ENCODE peak calls at places on chromosomes 2 and 18, in ten cellular contexts. I is keratinocyte, G is astrocyte of the spinal cord, E is GM10248, T is choroid plexus epithelial cell, V is pancreas, F is prostate gland, S is psoas muscle, A is AG10803, D is IMR-90. Z is an unnamed sample.

GRCh38 chr2:179081954-179082353 is 32.0 kb upstream of the CCDC141 start:
- DNase-seq in F (no peak), I (no peak), E (no peak), D (no peak), G (no peak), S (no peak), V (no peak), A (no peak), T (no peak), Z (no peak)

GRCh38 chr2:64330691-64331429 is 123.1 kb upstream of the LGALSL start:
- DNase-seq in F (peak; percentile 64), V (peak; percentile 71), E (peak; percentile 52), A (peak; percentile 83), S (peak; percentile 71), D (peak; percentile 88), G (peak; percentile 88), I (peak; percentile 59), T (peak; percentile 95), Z (peak; percentile 83)

GRCh38 chr2:239528146-239528545 is 127.3 kb upstream of the HDAC4 start:
- DNase-seq in A (no peak), T (no peak), S (no peak), G (no peak), F (no peak), D (no peak), E (no peak), I (no peak), V (no peak), Z (no peak)

GRCh38 chr2:182548031-182548950 is 121.5 kb upstream of the PDE1A start:
- DNase-seq in S (no peak), D (peak; percentile 23), V (no peak), E (no peak), T (peak; percentile 66), G (peak; percentile 12), F (no peak), A (peak; percentile 30), I (no peak), Z (no peak)

GRCh38 chr2:16328521-16329190 is 337.0 kb downstream of the CYRIA start:
- DNase-seq in S (no peak), D (no peak), I (no peak), F (no peak), E (no peak), V (no peak), G (no peak), A (no peak), T (no peak), Z (no peak)

GRCh38 chr18:22032392-22032961 is 136.9 kb upstream of the GATA6 start:
- DNase-seq in S (no peak), V (no peak), A (peak; percentile 87), D (peak; percentile 92), T (peak; percentile 73), F (no peak), E (no peak), I (peak; percentile 91), G (peak; percentile 93), Z (no peak)

GRCh38 chr18:14912967-14913366 is 165.0 kb downstream of the ANKRD30B start:
- DNase-seq in I (no peak), G (no peak), E (no peak), V (no peak), F (no peak), T (no peak), A (peak; percentile 5), D (no peak), S (no peak), Z (no peak)

GRCh38 chr2:170411660-170412059 is 233.7 kb downstream of the MYO3B start:
- DNase-seq in G (no peak), E (no peak), A (no peak), D (no peak), V (no peak), S (no peak), I (no peak), T (no peak), F (no peak), Z (no peak)

GRCh38 chr2:224104668-224105386 is 65.7 kb upstream of the SERPINE2 start:
- DNase-seq in I (no peak), A (peak; percentile 31), D (peak; percentile 28), V (no peak), F (no peak), G (no peak), T (no peak), E (no peak), S (no peak), Z (no peak)

GRCh38 chr18:59699750-59700534 is 2.7 kb upstream of the CCBE1 start:
- DNase-seq in V (no peak), F (no peak), A (no peak), D (no peak), E (no peak), S (no peak), G (no peak), I (peak; percentile 72), T (no peak), Z (no peak)

GRCh38 chr18:23994361-23994902 is 20.1 kb upstream of the TTC39C start:
- DNase-seq in A (peak; percentile 83), D (peak; percentile 96), I (peak; percentile 68), V (peak; percentile 26), G (peak; percentile 91), T (peak; percentile 82), F (peak; percentile 36), E (no peak), S (no peak), Z (no peak)

GRCh38 chr2:101474752-101475384 is at the start of gene RFX8:
- DNase-seq in S (peak; percentile 20), F (no peak), A (peak; percentile 97), E (peak; percentile 27), G (peak; percentile 91), T (peak; percentile 84), V (no peak), D (peak; percentile 95), I (no peak), Z (no peak)

GRCh38 chr2:197969391-197969893 is 165.0 kb downstream of the PLCL1 start:
- DNase-seq in I (no peak), S (no peak), V (no peak), A (peak; percentile 68), F (no peak), T (peak; percentile 28), D (peak; percentile 65), E (no peak), G (peak; percentile 62), Z (no peak)

GRCh38 chr2:9950521-9951271 is 797 bp upstream of the GRHL1 start:
- DNase-seq in E (peak; percentile 73), G (no peak), T (peak; percentile 11), F (no peak), I (no peak), A (no peak), S (peak; percentile 33), V (peak; percentile 45), D (no peak), Z (peak; percentile 78)

GRCh38 chr18:39620551-39621168 is 2055.1 kb upstream of the CELF4 start:
- DNase-seq in G (no peak), S (no peak), F (no peak), D (no peak), V (no peak), A (no peak), I (no peak), T (peak; percentile 20), E (no peak), Z (no peak)

GRCh38 chr18:39622431-39622830 is 2056.8 kb upstream of the CELF4 start:
- DNase-seq in V (no peak), T (peak; percentile 52), F (no peak), D (no peak), A (no peak), S (no peak), I (no peak), G (no peak), E (no peak), Z (no peak)

DNA sequence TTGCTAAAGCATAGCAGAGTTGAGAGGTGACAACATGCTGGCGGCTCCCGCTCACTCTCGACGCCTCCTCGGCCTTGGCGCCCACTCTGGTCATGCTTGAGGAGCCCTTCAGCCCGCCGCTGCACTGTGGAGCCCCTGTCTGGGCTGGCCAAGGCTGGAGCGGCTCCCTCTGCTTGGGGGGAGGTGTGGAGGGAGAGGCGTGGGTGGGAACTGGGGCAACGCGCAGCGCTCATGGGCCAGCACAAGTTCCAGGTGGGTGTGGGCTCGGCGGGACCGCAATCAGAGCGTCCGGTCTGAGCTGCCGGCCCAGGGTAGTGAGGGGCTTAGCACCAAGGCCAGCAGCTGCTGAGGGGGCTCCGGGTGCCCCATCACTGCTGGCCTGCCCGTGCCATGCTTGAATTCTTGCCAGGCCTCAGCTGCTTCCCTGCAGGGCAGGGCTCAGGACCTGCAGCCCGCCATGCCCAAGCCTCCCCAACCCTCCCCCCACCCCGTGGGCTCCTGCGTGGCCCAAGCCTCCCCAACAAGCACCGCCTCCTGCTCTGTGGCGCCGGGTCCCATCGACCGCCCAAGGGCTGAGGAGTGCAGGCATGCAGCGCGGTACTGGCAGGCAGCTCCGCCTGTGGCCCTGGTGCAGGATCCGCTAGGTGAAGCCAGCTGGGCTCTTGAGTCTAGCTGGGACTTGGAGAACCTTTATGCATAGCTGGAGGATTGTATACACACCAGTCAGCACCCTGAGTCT is 2052.8 kb upstream of the CELF4 start:
- DNase-seq in A (no peak), F (no peak), V (no peak), G (no peak), I (no peak), S (no peak), E (no peak), T (no peak), D (no peak), Z (no peak)
- TF ChIP-seq CTCF in A (no peak), F (no peak), V (no peak), G (no peak), I (no peak), S (no peak), E (no peak), T (no peak), D (no peak), Z (no peak)

GRCh38 chr18:67402543-67402942 is 114.0 kb downstream of the DSEL start:
- DNase-seq in G (peak; percentile 82), E (no peak), T (peak; percentile 79), A (peak; percentile 64), F (no peak), S (no peak), V (no peak), D (peak; percentile 88), I (no peak), Z (no peak)
- TF ChIP-seq CTCF in G (no peak), E (no peak), T (no peak), A (no peak), F (no peak), S (no peak), V (no peak), D (no peak), I (no peak), Z (no peak)

GRCh38 chr2:118209727-118210126 is 121.5 kb downstream of the INSIG2 start:
- DNase-seq in S (no peak), I (no peak), D (no peak), F (no peak), T (no peak), V (no peak), G (no peak), A (no peak), E (no peak), Z (no peak)
- TF ChIP-seq CTCF in S (no peak), I (no peak), D (no peak), F (no peak), T (no peak), V (no peak), G (no peak), A (no peak), E (no peak), Z (no peak)

DNA sequence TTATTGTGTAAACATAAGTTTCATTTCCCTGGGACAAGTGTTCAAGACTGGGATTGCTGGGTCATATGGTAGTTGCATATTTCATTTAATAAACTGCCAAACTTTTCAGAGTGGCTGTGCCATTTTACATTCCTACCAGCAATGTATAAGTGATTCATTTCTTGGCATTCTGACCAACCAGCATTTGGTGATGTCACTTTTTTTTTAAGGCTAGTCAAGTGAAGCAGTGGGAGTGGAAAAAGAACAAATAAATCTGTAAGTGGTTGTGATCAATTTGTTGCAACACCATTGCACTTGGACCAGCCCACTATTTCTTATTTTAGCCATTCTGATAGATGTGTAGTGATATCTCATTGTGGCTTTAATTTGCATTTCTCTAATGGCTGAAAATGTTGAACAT is 5.1 kb upstream of the CHCHD5 start:
- DNase-seq in I (peak; percentile 45), G (peak; percentile 88), S (no peak), T (peak; percentile 87), E (no peak), F (no peak), A (peak; percentile 91), V (no peak), D (peak; percentile 92), Z (no peak)
- TF ChIP-seq CTCF in I (no peak), G (no peak), S (no peak), T (peak; percentile 6), E (no peak), F (no peak), A (peak; percentile 31), V (no peak), D (peak; percentile 34), Z (no peak)